ENCODE peak calls at places on chromosome 20, in nine cellular contexts. C, B, T, O, V, H, E, U and W are unnamed samples.

GRCh38 chr20:3313681-3314080 is 74.7 kb upstream of the SLC4A11 start:
- DNase-seq in C (no peak), B (no peak), T (no peak), O (no peak), V (peak; percentile 12), H (no peak), E (no peak), U (no peak), W (no peak)

GRCh38 chr20:22563062-22563965 is 21.1 kb downstream of the FOXA2 start:
- DNase-seq in C (no peak), B (no peak), T (no peak), O (no peak), V (no peak), H (no peak), E (no peak), U (no peak), W (no peak)

GRCh38 chr20:7744411-7744810 is 195.8 kb downstream of the HAO1 start:
- DNase-seq in C (no peak), B (no peak), T (no peak), O (no peak), V (peak; percentile 66), H (no peak), E (no peak), U (no peak), W (no peak)

GRCh38 chr20:18983796-18984195 is 170.2 kb downstream of the SCP2D1 start:
- DNase-seq in C (no peak), B (no peak), T (no peak), O (no peak), V (no peak), H (no peak), E (no peak), U (no peak), W (no peak)

GRCh38 chr20:19599200-19599599 is 158.9 kb upstream of the RIN2 start:
- DNase-seq in C (no peak), B (no peak), T (no peak), O (no peak), V (no peak), H (no peak), E (no peak), U (no peak), W (no peak)

GRCh38 chr20:40651121-40651520 is 37.9 kb downstream of the MAFB start:
- DNase-seq in C (no peak), B (no peak), T (no peak), O (no peak), V (peak; percentile 81), H (no peak), E (no peak), U (no peak), W (no peak)

GRCh38 chr20:53412600-53413187 is 180.9 kb downstream of the ZNF217 start:
- DNase-seq in C (no peak), B (no peak), T (no peak), O (no peak), V (no peak), H (no peak), E (no peak), U (no peak), W (no peak)

GRCh38 chr20:34579191-34579661 is 20.7 kb downstream of the MAP1LC3A start:
- DNase-seq in C (no peak), B (peak; percentile 55), T (no peak), O (no peak), V (peak; percentile 84), H (no peak), E (no peak), U (peak; percentile 28), W (no peak)

GRCh38 chr20:46151936-46152335 is 33.8 kb downstream of the CD40 start:
- DNase-seq in C (no peak), B (no peak), T (no peak), O (no peak), V (no peak), H (peak; percentile 10), E (peak; percentile 54), U (no peak), W (no peak)

GRCh38 chr20:9021699-9022098 is 47.2 kb upstream of the PLCB4 start:
- DNase-seq in C (no peak), B (no peak), T (no peak), O (no peak), V (peak; percentile 83), H (no peak), E (no peak), U (no peak), W (no peak)

GRCh38 chr20:34562643-34563042 is 4.1 kb downstream of the MAP1LC3A start:
- DNase-seq in C (no peak), B (no peak), T (no peak), O (no peak), V (peak; percentile 28), H (peak; percentile 15), E (no peak), U (no peak), W (no peak)

GRCh38 chr20:33909331-33909921 is 84.3 kb upstream of the RALY start:
- DNase-seq in C (no peak), B (no peak), T (no peak), O (no peak), V (peak; percentile 99), H (no peak), E (no peak), U (peak; percentile 12), W (no peak)

GRCh38 chr20:59665656-59666555 is 61.6 kb downstream of the PHACTR3 start:
- DNase-seq in C (no peak), B (no peak), T (no peak), O (no peak), V (no peak), H (no peak), E (no peak), U (no peak), W (no peak)

GRCh38 chr20:59662856-59663512 is 58.6 kb downstream of the PHACTR3 start:
- DNase-seq in C (no peak), B (no peak), T (no peak), O (no peak), V (no peak), H (no peak), E (no peak), U (no peak), W (no peak)

GRCh38 chr20:59666586-59666985 is 62.2 kb downstream of the PHACTR3 start:
- DNase-seq in C (no peak), B (no peak), T (no peak), O (no peak), V (no peak), H (no peak), E (no peak), U (no peak), W (no peak)

GRCh38 chr20:59663513-59663890 is 59.2 kb downstream of the PHACTR3 start:
- DNase-seq in C (no peak), B (no peak), T (no peak), O (no peak), V (no peak), H (no peak), E (peak; percentile 46), U (no peak), W (no peak)

GRCh38 chr20:59664389-59665055 is 60.2 kb downstream of the PHACTR3 start:
- DNase-seq in C (no peak), B (no peak), T (no peak), O (no peak), V (no peak), H (no peak), E (peak; percentile 54), U (no peak), W (no peak)
- H3K9me3 ChIP-seq in C (no peaks in the 10 kb centered on the region), B (no peaks in the 10 kb centered on the region), T (no peaks in the 10 kb centered on the region), O (no peaks in the 10 kb centered on the region), V (no peaks in the 10 kb centered on the region), H (no peaks in the 10 kb centered on the region), E (peaks cover 7% of the 10 kb centered on the region), U (no peaks in the 10 kb centered on the region), W (peaks cover 1% of the 10 kb centered on the region)

GRCh38 chr20:47247972-47248371 is 108.5 kb downstream of the ZMYND8 start:
- DNase-seq in C (no peak), B (no peak), T (no peak), O (no peak), V (no peak), H (no peak), E (no peak), U (no peak), W (no peak)
- H3K27ac ChIP-seq in C (no peak overlapping the region), B (no peak overlapping the region), T (no peak overlapping the region), O (no peak overlapping the region), V (no peak overlapping the region), H (no peak overlapping the region), E (no peak overlapping the region), U (no peak overlapping the region), W (no peak overlapping the region)

DNA sequence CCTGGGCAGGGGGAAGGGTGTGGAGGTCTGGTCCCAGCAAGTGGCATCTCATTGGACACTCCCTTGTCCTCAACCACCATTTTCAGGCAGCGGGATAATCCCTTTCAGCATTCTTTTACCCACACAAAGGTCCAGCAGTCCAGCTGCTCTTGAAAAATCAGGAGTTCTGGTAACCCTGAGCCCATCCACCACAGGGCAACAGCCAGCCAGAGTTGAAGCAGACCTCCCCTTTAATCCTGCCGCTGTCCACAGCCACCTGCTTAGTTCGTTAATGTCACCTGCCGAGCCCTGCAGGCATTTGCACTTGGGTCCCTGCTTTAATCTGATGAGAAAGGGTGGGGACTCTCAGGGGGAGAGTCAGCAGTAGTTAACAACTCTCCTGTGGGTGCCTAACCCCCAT is 11.1 kb downstream of the TMEM74B start:
- DNase-seq in C (no peak), B (no peak), T (no peak), O (no peak), V (no peak), H (no peak), E (no peak), U (no peak), W (no peak)
- TF ChIP-seq CTCF in C (no peak), B (no peak), T (no peak), O (no peak), V (no peak), H (no peak), E (no peak), U (no peak), W (no peak)

GRCh38 chr20:37481610-37482009 is 39.4 kb upstream of the NNAT start:
- DNase-seq in C (no peak), B (no peak), T (no peak), O (no peak), V (no peak), H (no peak), E (no peak), U (no peak), W (no peak)

GRCh38 chr20:37475258-37475657 is 45.8 kb upstream of the NNAT start:
- DNase-seq in C (no peak), B (no peak), T (no peak), O (no peak), V (no peak), H (no peak), E (no peak), U (no peak), W (no peak)

GRCh38 chr20:37480915-37481314 is 40.1 kb upstream of the NNAT start:
- DNase-seq in C (no peak), B (peak; percentile 42), T (no peak), O (no peak), V (no peak), H (no peak), E (no peak), U (no peak), W (no peak)

GRCh38 chr20:37479925-37480691 is 40.9 kb upstream of the NNAT start:
- DNase-seq in C (no peak), B (peak; percentile 63), T (no peak), O (no peak), V (no peak), H (no peak), E (no peak), U (no peak), W (no peak)

DNA sequence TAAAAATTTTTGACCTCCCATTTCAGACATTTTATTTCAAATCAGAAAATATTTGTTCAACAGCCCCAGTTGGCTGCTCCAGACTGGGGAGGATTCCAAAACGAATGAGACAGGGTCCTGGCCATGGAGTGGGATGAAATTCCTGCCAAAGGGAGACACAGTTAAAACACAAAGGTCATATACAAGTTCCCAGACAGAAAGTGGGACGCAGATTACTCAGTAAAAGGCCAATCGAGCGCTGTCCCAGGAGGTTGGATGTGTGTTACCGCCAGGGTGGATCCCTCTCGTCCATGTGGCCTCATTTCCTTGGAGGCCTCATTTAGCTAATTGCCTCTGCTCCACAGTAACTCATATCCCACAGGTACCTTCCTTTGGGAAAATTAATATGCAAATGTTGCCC is 41.8 kb upstream of the NNAT start:
- DNase-seq in C (no peak), B (no peak), T (no peak), O (no peak), V (no peak), H (no peak), E (no peak), U (no peak), W (no peak)
- H3K9me3 ChIP-seq in C (no peaks in the 10 kb centered on the region), B (no peaks in the 10 kb centered on the region), T (no peaks in the 10 kb centered on the region), O (no peaks in the 10 kb centered on the region), V (no peaks in the 10 kb centered on the region), H (no peaks in the 10 kb centered on the region), E (no peaks in the 10 kb centered on the region), U (no peaks in the 10 kb centered on the region), W (no peaks in the 10 kb centered on the region)